ENCODE peak calls at places on chromosomes 2 and 18, in seven cellular contexts. A, M, F, T, V, N and I are unnamed samples.

GRCh38 chr2:233252227-233252626 is 754 bp downstream of the ATG16L1 start:
- DNase-seq in V (no peak), N (no peak), M (no peak), T (peak), A (no peak), F (peak), I (no peak)

GRCh38 chr2:207251573-207252192 is 85.9 kb upstream of the KLF7 start:
- DNase-seq in F (peak), V (no peak), T (no peak), M (no peak), N (no peak), A (peak), I (no peak)

GRCh38 chr2:106073608-106074406 is 120.3 kb downstream of the UXS1 start:
- DNase-seq in A (no peak), F (no peak), N (no peak), M (no peak), V (peak), T (no peak), I (no peak)

GRCh38 chr2:112187805-112188596 is 49.8 kb downstream of the FBLN7 start:
- DNase-seq in M (no peak), N (no peak), T (peak), V (no peak), A (no peak), F (no peak), I (peak)

GRCh38 chr18:31498450-31499156 is 626 bp downstream of the DSG2 start:
- DNase-seq in N (no peak), T (no peak), M (peak), A (no peak), V (peak), F (peak), I (no peak)

GRCh38 chr2:146003337-146003736 is 1483.4 kb upstream of the ZEB2 start:
- DNase-seq in T (peak), V (no peak), N (no peak), M (no peak), F (no peak), A (no peak), I (no peak)

GRCh38 chr2:14511541-14511940 is 121.0 kb upstream of the LRATD1 start:
- DNase-seq in V (peak), M (no peak), T (no peak), N (no peak), F (no peak), A (no peak), I (no peak)

GRCh38 chr2:241298554-241299165 is 16.8 kb downstream of the HDLBP start:
- DNase-seq in T (no peak), V (no peak), M (no peak), F (no peak), N (no peak), A (no peak), I (peak)

GRCh38 chr2:234981197-234982095 is 29.6 kb downstream of the SH3BP4 start:
- DNase-seq in N (peak), A (peak), F (peak), M (peak), T (peak), V (peak), I (peak)

GRCh38 chr18:25233582-25234362 is 118.2 kb downstream of the ZNF521 start:
- DNase-seq in V (peak), F (peak), N (no peak), M (no peak), A (peak), T (peak), I (no peak)

GRCh38 chr2:201129044-201129505 is 13.1 kb downstream of the CFLAR start:
- DNase-seq in M (no peak), V (peak), F (peak), N (no peak), T (no peak), A (peak), I (no peak)

GRCh38 chr2:32009479-32010256 is 1.1 kb downstream of the MEMO1 start:
- DNase-seq in A (no peak), V (peak), T (peak), N (peak), F (peak), M (peak), I (peak)

GRCh38 chr2:29558097-29558496 is 363.3 kb downstream of the ALK start:
- DNase-seq in A (no peak), N (no peak), F (no peak), M (no peak), T (no peak), V (no peak), I (no peak)

GRCh38 chr2:226031962-226032441 is 632.5 kb downstream of the NYAP2 start:
- DNase-seq in A (peak), T (peak), N (no peak), F (peak), V (peak), M (peak), I (no peak)

GRCh38 chr2:75589344-75590105 is 28.8 kb upstream of the EVA1A start:
- DNase-seq in N (no peak), T (no peak), F (peak), M (no peak), A (peak), V (peak), I (no peak)

GRCh38 chr2:95314598-95314963 is 17.4 kb downstream of the KCNIP3 start:
- DNase-seq in N (no peak), F (no peak), V (no peak), A (no peak), M (no peak), T (no peak), I (no peak)

GRCh38 chr2:236776695-236777251 is 207.1 kb downstream of the ACKR3 start:
- DNase-seq in F (peak), V (peak), T (no peak), N (no peak), M (no peak), A (peak), I (no peak)

GRCh38 chr18:22591231-22591630 is 173.5 kb upstream of the CTAGE1 start:
- DNase-seq in A (peak), V (no peak), N (no peak), M (no peak), T (no peak), F (no peak), I (no peak)

GRCh38 chr2:43193996-43194869 is 32.2 kb downstream of the ZFP36L2 start:
- DNase-seq in F (no peak), T (peak), V (no peak), A (no peak), N (no peak), M (no peak), I (no peak)

GRCh38 chr2:101305492-101306123 is 2.9 kb downstream of the RNF149 start:
- DNase-seq in N (no peak), T (no peak), A (peak), M (no peak), V (peak), F (peak), I (no peak)

GRCh38 chr2:201413552-201413951 is 37.7 kb downstream of the TRAK2 start:
- DNase-seq in A (no peak), N (no peak), T (no peak), F (no peak), M (no peak), V (no peak), I (no peak)

DNA sequence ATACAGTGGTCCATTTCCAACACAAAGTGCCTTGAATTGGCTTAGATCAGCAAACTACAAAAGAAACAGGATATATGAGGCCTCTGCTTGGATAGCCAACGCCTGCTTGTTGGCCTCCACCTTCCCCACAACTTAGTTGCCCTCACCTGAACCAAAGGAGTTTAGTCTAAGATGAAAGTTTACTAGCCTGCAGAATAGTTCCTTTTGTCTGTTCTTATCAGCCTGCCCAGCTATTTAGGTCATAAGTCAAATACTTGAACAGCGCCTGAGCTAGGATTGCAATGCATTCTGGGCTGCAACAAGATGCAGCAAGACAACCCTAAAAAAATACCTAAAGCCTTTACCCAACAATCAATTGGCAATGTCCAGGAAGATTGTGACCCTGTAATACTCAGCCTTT is 13.1 kb upstream of the EPG5 start:
- DNase-seq in N (no peak), A (no peak), T (no peak), F (no peak), V (peak), M (no peak), I (no peak)
- H2BK5ac ChIP-seq in N (no peak), A (no peak), T (no peak), F (no peak), V (no peak), M (no peak), I (no peak)

DNA sequence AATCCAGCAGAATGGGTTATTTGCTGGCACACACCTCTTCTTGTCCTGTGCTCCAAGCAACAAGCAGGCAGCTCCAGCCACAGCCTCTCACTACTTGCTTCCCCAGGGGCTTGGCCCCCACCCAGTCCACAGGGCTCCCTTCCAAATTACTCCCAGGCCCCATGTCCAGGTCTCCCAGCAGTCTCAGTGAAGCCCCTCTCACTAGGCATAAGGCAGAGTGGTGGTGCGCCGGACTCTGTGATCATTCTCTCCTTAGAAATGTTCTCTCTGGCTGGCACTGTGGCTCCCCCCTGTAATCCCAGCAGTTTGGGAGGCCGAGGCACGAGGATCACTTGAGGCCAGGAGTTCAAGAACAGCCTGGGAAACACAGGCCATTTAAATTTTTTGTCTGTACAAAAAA is 26.0 kb downstream of the ITM2C start:
- DNase-seq in V (no peak), M (no peak), N (no peak), F (no peak), A (no peak), T (no peak), I (no peak)
- H2BK5ac ChIP-seq in V (no peak), M (no peak), N (no peak), F (no peak), A (no peak), T (no peak), I (no peak)

DNA sequence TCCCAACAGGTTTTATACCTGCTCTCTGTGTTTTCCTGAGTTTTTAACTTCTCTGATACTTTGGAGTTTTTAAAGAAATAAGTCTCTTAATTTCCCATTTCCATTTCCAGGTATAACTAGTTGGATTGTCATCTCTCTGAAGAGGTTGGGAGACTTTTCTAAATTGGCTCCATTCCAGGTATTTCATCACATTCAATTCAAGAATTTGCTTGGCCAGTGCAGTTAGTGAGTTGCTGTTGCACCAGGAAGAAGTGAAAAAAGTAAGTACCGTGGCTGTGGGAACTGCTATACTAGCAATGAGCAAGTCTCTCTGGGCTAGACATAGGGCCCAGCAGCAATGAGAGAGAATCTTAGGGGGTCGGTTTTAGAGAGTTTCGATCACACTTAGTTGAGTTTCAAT is 894.5 kb downstream of the BCL11A start:
- DNase-seq in F (no peak), A (no peak), N (no peak), T (no peak), M (no peak), V (no peak), I (no peak)
- H2BK5ac ChIP-seq in F (no peak), A (no peak), N (no peak), T (no peak), M (no peak), V (no peak), I (no peak)

GRCh38 chr2:173221081-173221695 is 133.5 kb upstream of the CDCA7 start:
- DNase-seq in T (no peak), F (no peak), A (no peak), N (no peak), V (no peak), M (no peak), I (no peak)
- H2BK5ac ChIP-seq in T (no peak), F (no peak), A (no peak), N (no peak), V (no peak), M (no peak), I (no peak)

GRCh38 chr18:32734442-32734841 is 38.4 kb downstream of the KLHL14 start:
- DNase-seq in M (no peak), A (no peak), N (no peak), F (no peak), V (no peak), T (no peak), I (no peak)

GRCh38 chr18:32730068-32730467 is 42.8 kb downstream of the KLHL14 start:
- DNase-seq in A (no peak), F (no peak), V (no peak), T (no peak), M (no peak), N (no peak), I (no peak)

GRCh38 chr18:32730620-32731021 is 42.2 kb downstream of the KLHL14 start:
- DNase-seq in A (no peak), F (peak), N (no peak), V (no peak), M (no peak), T (no peak), I (no peak)

GRCh38 chr18:32732165-32732564 is 40.7 kb downstream of the KLHL14 start:
- DNase-seq in N (no peak), T (no peak), A (no peak), M (no peak), F (no peak), V (no peak), I (no peak)

DNA sequence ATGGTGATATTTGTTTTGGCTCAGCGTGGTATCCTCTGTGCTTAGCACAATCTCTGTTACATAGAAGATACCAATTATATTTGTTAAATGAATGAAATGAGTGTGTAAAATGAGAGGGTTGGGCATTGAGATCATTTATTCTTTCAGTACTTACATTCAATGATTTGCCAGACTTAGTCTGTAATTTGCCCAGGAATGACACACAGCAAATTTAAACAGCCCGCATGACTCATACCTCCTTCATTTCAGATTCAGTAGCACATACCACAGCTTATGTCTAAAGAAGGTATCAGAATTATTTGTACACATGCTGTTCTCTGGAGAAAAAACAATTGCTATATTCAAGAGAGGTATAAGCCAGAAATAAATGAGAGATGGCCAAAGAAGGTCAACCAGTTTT is 37.0 kb downstream of the KLHL14 start:
- DNase-seq in F (peak), A (peak), V (peak), M (no peak), T (no peak), N (no peak), I (no peak)
- H2BK5ac ChIP-seq in F (no peak), A (no peak), V (no peak), M (no peak), T (no peak), N (no peak), I (no peak)